ENCODE peak calls at places on chromosomes 7 and 10, in ten cellular contexts. K is cortex of kidney; E is GM23338; P is AG09309; C is ELF-1; Q is aorta; D is spleen; J is heart right ventricle; T is activated naive CD4-positive, alpha-beta T cell; W is HFFc6. L is an unnamed sample.
A peak's percentile ranks its signal among the peaks of the same experiment; 100 is the strongest.

GRCh38 chr10:67663449-67664087 is 32.4 kb downstream of the CTNNA3 start:
- DNase-seq in D (no peak), E (no peak), C (peak; percentile 12), Q (no peak), J (no peak), P (no peak), K (no peak), T (no peak), W (no peak), L (no peak)

GRCh38 chr7:128201067-128201689 is 39.9 kb upstream of the LEP start:
- DNase-seq in E (peak; percentile 92), P (no peak), T (no peak), W (no peak), Q (no peak), J (no peak), C (peak; percentile 76), D (no peak), K (no peak), L (no peak)

GRCh38 chr7:139942686-139943085 is 113.6 kb downstream of the TBXAS1 start:
- DNase-seq in D (no peak), C (no peak), T (no peak), W (no peak), J (no peak), Q (no peak), P (no peak), K (no peak), E (no peak), L (no peak)

GRCh38 chr7:44981035-44981706 is 2.4 kb upstream of the MYO1G start:
- DNase-seq in T (no peak), C (peak; percentile 42), D (peak; percentile 68), K (no peak), E (peak; percentile 36), Q (peak; percentile 53), J (no peak), P (no peak), W (no peak), L (no peak)

GRCh38 chr7:50564630-50565558 is at the start of gene DDC:
- DNase-seq in E (no peak), Q (no peak), W (no peak), J (no peak), C (no peak), D (no peak), T (no peak), K (no peak), P (no peak), L (no peak)

GRCh38 chr10:125149278-125150047 is 10.9 kb downstream of the CTBP2 start:
- DNase-seq in W (peak; percentile 78), P (no peak), K (no peak), E (peak; percentile 67), D (no peak), T (no peak), C (peak; percentile 41), Q (peak; percentile 87), J (peak; percentile 66), L (no peak)

GRCh38 chr10:1654247-1654646 is 83.1 kb downstream of the ADARB2 start:
- DNase-seq in Q (no peak), E (no peak), K (no peak), J (no peak), P (no peak), W (no peak), T (no peak), C (no peak), D (no peak), L (no peak)

GRCh38 chr7:92644406-92645113 is 54.4 kb upstream of the FAM133B start:
- DNase-seq in T (no peak), K (no peak), E (no peak), W (no peak), D (no peak), C (no peak), Q (no peak), J (peak; percentile 60), P (no peak), L (no peak)

GRCh38 chr7:69430502-69431145 is 167.7 kb upstream of the AUTS2 start:
- DNase-seq in P (no peak), Q (no peak), D (no peak), T (no peak), J (peak; percentile 39), W (no peak), E (peak; percentile 32), C (peak; percentile 19), K (no peak), L (no peak)

GRCh38 chr7:155948845-155949244 is 136.6 kb upstream of the SHH start:
- DNase-seq in D (no peak), E (no peak), C (no peak), J (no peak), W (no peak), T (no peak), K (no peak), Q (no peak), P (no peak), L (no peak)

GRCh38 chr7:81114682-81115081 is 195.8 kb upstream of the SEMA3C start:
- DNase-seq in Q (no peak), C (no peak), P (no peak), D (no peak), W (no peak), K (no peak), T (no peak), E (no peak), J (no peak), L (no peak)